ENCODE peak calls at places on chromosome 22, in six cellular contexts. B is activated CD4-positive, alpha-beta T cell treated with anti-CD3 and anti-CD28 coated beads, Interleukin-2, amount 10 ng/mL, durations not matched to agents 7 days and 5 days; I is T-helper 1 cell; R is H4; J is stimulated activated CD4-positive, alpha-beta T cell treated with anti-CD3 and anti-CD28 coated beads, Interleukin-4, amount 100 ng/mL, for 48 hours; E is mucosa of gallbladder. Y is an unnamed sample.

GRCh38 chr22:46788426-46789168 is 26.1 kb downstream of the TBC1D22A start:
- DNase-seq in B (peak; percentile 42), J (no peak), R (no peak), E (no peak), I (no peak), Y (no peak)

GRCh38 chr22:45879552-45879949 is 97.4 kb downstream of the WNT7B start:
- DNase-seq in B (no peak), I (no peak), J (no peak), E (no peak), R (no peak), Y (peak; percentile 36)

GRCh38 chr22:29209624-29209929 is 3.9 kb downstream of the EMID1 start:
- DNase-seq in B (no peak), R (no peak), J (no peak), E (no peak), I (no peak), Y (no peak)

GRCh38 chr22:45329536-45329936 is 19.8 kb downstream of the FAM118A start:
- DNase-seq in B (no peak), J (no peak), R (no peak), I (no peak), E (peak; percentile 28), Y (no peak)

GRCh38 chr22:46355369-46355995 is 20.0 kb downstream of the TRMU start:
- DNase-seq in R (peak; percentile 36), I (no peak), B (peak; percentile 68), J (peak; percentile 51), E (peak; percentile 55), Y (peak; percentile 76)

GRCh38 chr22:38462960-38463784 is 4.7 kb upstream of the KDELR3 start:
- DNase-seq in B (no peak), I (no peak), R (no peak), E (no peak), J (no peak), Y (no peak)

GRCh38 chr22:35538801-35539321 is 1.8 kb upstream of the RASD2 start:
- DNase-seq in B (peak; percentile 14), I (no peak), R (no peak), J (peak; percentile 16), E (no peak), Y (no peak)

GRCh38 chr22:49305966-49306631 is 521.6 kb downstream of the BRD1 start:
- DNase-seq in B (no peak), J (no peak), E (no peak), R (no peak), I (no peak), Y (peak; percentile 18)

GRCh38 chr22:41532908-41533825 is 11.1 kb downstream of the POLR3H start:
- DNase-seq in E (peak; percentile 65), B (peak; percentile 76), I (peak; percentile 53), R (peak; percentile 60), J (peak; percentile 61), Y (peak; percentile 66)

Y was measured in ureter.